ENCODE peak calls at places on chromosomes 5 and 9, in seven cellular contexts. F, K, X, P, S, Q and H are unnamed samples.

GRCh38 chr9:73179594-73179993 is 27.9 kb downstream of the ANXA1 start:
- DNase-seq in F (no peak), K (no peak), X (no peak), P (no peak), S (no peak), Q (no peak), H (no peak)

GRCh38 chr9:87249029-87249428 is 248.6 kb upstream of the DAPK1 start:
- DNase-seq in F (no peak), K (no peak), X (no peak), P (peak; percentile 3), S (no peak), Q (no peak), H (no peak)

GRCh38 chr9:4490705-4491620 is 695 bp downstream of the SLC1A1 start:
- DNase-seq in F (peak; percentile 10), K (no peak), X (no peak), P (no peak), S (no peak), Q (no peak), H (peak; percentile 59)

GRCh38 chr9:32423371-32423770 is 38.9 kb downstream of the ACO1 start:
- DNase-seq in F (no peak), K (no peak), X (no peak), P (no peak), S (no peak), Q (no peak), H (no peak)

GRCh38 chr5:75049581-75050274 is 2.6 kb downstream of the GCNT4 start:
- DNase-seq in F (peak; percentile 62), K (peak; percentile 45), X (peak; percentile 86), P (peak; percentile 55), S (peak; percentile 55), Q (no peak), H (no peak)

GRCh38 chr5:158050401-158050800 is 191.5 kb upstream of the CLINT1 start:
- DNase-seq in F (no peak), K (no peak), X (no peak), P (no peak), S (no peak), Q (no peak), H (no peak)

GRCh38 chr9:114612272-114612923 is 1.3 kb downstream of the TMEM268 start:
- DNase-seq in F (no peak), K (no peak), X (no peak), P (no peak), S (no peak), Q (no peak), H (no peak)

GRCh38 chr5:127754727-127755126 is 51.5 kb downstream of the CCDC192 start:
- DNase-seq in F (no peak), K (no peak), X (no peak), P (no peak), S (no peak), Q (no peak), H (no peak)

GRCh38 chr9:16207161-16207560 is 654.3 kb downstream of the CCDC171 start:
- DNase-seq in F (peak; percentile 64), K (no peak), X (no peak), P (no peak), S (no peak), Q (no peak), H (no peak)

GRCh38 chr9:137085918-137086530 is 761 bp upstream of the MAN1B1 start:
- DNase-seq in F (no peak), K (no peak), X (peak; percentile 76), P (peak; percentile 36), S (no peak), Q (no peak), H (peak; percentile 32)

GRCh38 chr9:112175796-112176315 is 759 bp upstream of the SUSD1 start:
- DNase-seq in F (no peak), K (no peak), X (no peak), P (no peak), S (no peak), Q (no peak), H (no peak)

GRCh38 chr5:120415985-120416384 is 48.1 kb upstream of the PRR16 start:
- DNase-seq in F (no peak), K (no peak), X (no peak), P (no peak), S (no peak), Q (no peak), H (no peak)

GRCh38 chr9:106962615-106963363 is 99.8 kb downstream of the ZNF462 start:
- DNase-seq in F (peak; percentile 59), K (no peak), X (no peak), P (peak; percentile 6), S (no peak), Q (no peak), H (no peak)

GRCh38 chr5:73437126-73438047 is 11.2 kb downstream of the FOXD1 start:
- DNase-seq in F (peak; percentile 72), K (peak; percentile 67), X (no peak), P (peak; percentile 65), S (no peak), Q (no peak), H (no peak)

GRCh38 chr9:128927731-128928411 is 7.1 kb downstream of the PHYHD1 start:
- DNase-seq in F (peak; percentile 68), K (peak; percentile 63), X (peak; percentile 83), P (peak; percentile 69), S (peak; percentile 47), Q (peak; percentile 35), H (peak; percentile 72)

GRCh38 chr5:40734986-40735385 is 20.8 kb downstream of the TTC33 start:
- DNase-seq in F (no peak), K (no peak), X (no peak), P (no peak), S (no peak), Q (no peak), H (no peak)

GRCh38 chr5:34474573-34475021 is 181.5 kb upstream of the RAI14 start:
- DNase-seq in F (no peak), K (peak; percentile 83), X (no peak), P (peak; percentile 55), S (no peak), Q (no peak), H (peak; percentile 60)

GRCh38 chr5:75031366-75031765 is 21.0 kb downstream of the GCNT4 start:
- DNase-seq in F (no peak), K (no peak), X (no peak), P (no peak), S (no peak), Q (no peak), H (no peak)

GRCh38 chr5:67366256-67366655 is 169.7 kb upstream of the CD180 start:
- DNase-seq in F (no peak), K (no peak), X (no peak), P (no peak), S (no peak), Q (no peak), H (peak; percentile 93)

GRCh38 chr9:118578467-118578866 is 790.8 kb downstream of the BRINP1 start:
- DNase-seq in F (no peak), K (no peak), X (no peak), P (no peak), S (no peak), Q (no peak), H (no peak)

GRCh38 chr5:39543335-39543734 is 118.6 kb upstream of the DAB2 start:
- DNase-seq in F (no peak), K (no peak), X (no peak), P (no peak), S (no peak), Q (no peak), H (no peak)

GRCh38 chr5:66518753-66519152 is 77.4 kb upstream of the MAST4 start:
- DNase-seq in F (no peak), K (no peak), X (no peak), P (peak; percentile 84), S (no peak), Q (no peak), H (no peak)

GRCh38 chr9:114093031-114093471 is 6.0 kb downstream of the KIF12 start:
- DNase-seq in F (no peak), K (no peak), X (peak; percentile 38), P (no peak), S (no peak), Q (no peak), H (no peak)

GRCh38 chr5:35198096-35198495 is 32.2 kb downstream of the PRLR start:
- DNase-seq in F (no peak), K (peak; percentile 24), X (no peak), P (no peak), S (no peak), Q (no peak), H (peak; percentile 14)

GRCh38 chr5:131180407-131180806 is 9.7 kb downstream of the LYRM7 start:
- DNase-seq in F (no peak), K (no peak), X (no peak), P (no peak), S (no peak), Q (no peak), H (no peak)

GRCh38 chr9:115551396-115551795 is 433.4 kb upstream of the TNC start:
- DNase-seq in F (no peak), K (no peak), X (no peak), P (no peak), S (no peak), Q (no peak), H (no peak)

GRCh38 chr5:157198277-157199058 is 17.8 kb downstream of the ITK start:
- DNase-seq in F (no peak), K (no peak), X (peak; percentile 84), P (no peak), S (no peak), Q (no peak), H (no peak)

GRCh38 chr9:82057805-82058204 is 69.2 kb downstream of the SPATA31D1 start:
- DNase-seq in F (no peak), K (no peak), X (no peak), P (no peak), S (no peak), Q (no peak), H (no peak)

GRCh38 chr9:10366171-10366779 is 246.5 kb downstream of the PTPRD start:
- DNase-seq in F (peak; percentile 39), K (no peak), X (no peak), P (peak; percentile 63), S (no peak), Q (no peak), H (peak; percentile 27)